ENCODE peak calls at places on chromosomes 13 and 19, in nine cellular contexts. E is nucleus accumbens; H is cardiac fibroblast; X is hypothalamus; U is activated CD4-positive, alpha-beta T cell treated with anti-CD3 and anti-CD28 coated beads, Interleukin-2, amount 50 U/mL, for 1 hour; B is AG04449; S is fibroblast of the conjunctiva; P is stimulated activated CD4-positive, alpha-beta T cell treated with anti-CD3 and anti-CD28 coated beads, TNF-alpha, amount 100 ng/mL, for 1 hour; Z is brain microvascular endothelial cell. V is an unnamed sample.
A peak's percentile ranks its signal among the peaks of the same experiment; 100 is the strongest.

GRCh38 chr19:54282706-54283105 is 1.8 kb upstream of the LILRB2 start:
- DNase-seq in Z (no peak), S (no peak), E (no peak), U (no peak), B (no peak), X (no peak), H (no peak), P (no peak), V (no peak)

GRCh38 chr19:45693168-45693788 is 812 bp downstream of the QPCTL start:
- DNase-seq in U (peak; percentile 75), X (peak; percentile 41), H (peak; percentile 74), Z (peak; percentile 65), B (no peak), E (peak; percentile 10), S (no peak), P (peak; percentile 74), V (peak; percentile 81)

GRCh38 chr13:40204246-40204645 is 462.2 kb downstream of the FOXO1 start:
- DNase-seq in E (no peak), U (no peak), Z (no peak), B (no peak), P (no peak), H (no peak), X (no peak), S (no peak), V (no peak)

GRCh38 chr19:4375164-4375619 is 25.2 kb downstream of the SH3GL1 start:
- DNase-seq in S (no peak), U (no peak), E (no peak), Z (no peak), X (no peak), P (no peak), H (no peak), B (no peak), V (no peak)

GRCh38 chr19:17855333-17856152 is 4.2 kb upstream of the RPL18A start:
- DNase-seq in P (peak; percentile 96), Z (peak; percentile 51), E (peak; percentile 24), H (peak; percentile 76), S (peak; percentile 40), U (peak; percentile 92), B (no peak), X (peak; percentile 56), V (peak; percentile 95)

GRCh38 chr19:4984448-4984990 is 15.6 kb downstream of the KDM4B start:
- DNase-seq in S (no peak), H (no peak), X (no peak), Z (no peak), E (no peak), U (no peak), B (no peak), P (no peak), V (no peak)

GRCh38 chr19:1540353-1540925 is 16.6 kb downstream of the PLK5 start:
- DNase-seq in X (no peak), B (no peak), H (no peak), P (no peak), Z (no peak), S (no peak), U (no peak), E (no peak), V (no peak)

GRCh38 chr13:51832471-51833152 is 12.4 kb downstream of the TMEM272 start:
- DNase-seq in H (peak; percentile 36), E (no peak), B (no peak), S (no peak), X (no peak), U (peak; percentile 53), Z (no peak), P (no peak), V (no peak)